ENCODE peak calls at places on chromosomes 12 and 14, in seven cellular contexts. N is head of caudate nucleus; T is CD4-positive, CD25-positive, alpha-beta regulatory T cell; R is astrocyte of the hippocampus; C is fibroblast of lung; Q is amniotic stem cell; A is foreskin keratinocyte. Z is an unnamed sample.

GRCh38 chr14:77582511-77582910 is 33.9 kb downstream of the SPTLC2 start:
- DNase-seq in N (peak), T (no peak), R (no peak), C (no peak), Q (no peak), A (no peak), Z (peak)

GRCh38 chr14:94601961-94602391 is 10.2 kb upstream of the SERPINA3 start:
- DNase-seq in N (peak), T (no peak), R (peak), C (peak), Q (peak), A (peak), Z (peak)

GRCh38 chr12:92218394-92219077 is 72.9 kb upstream of the BTG1 start:
- DNase-seq in N (no peak), T (no peak), R (no peak), C (no peak), Q (no peak), A (no peak), Z (no peak)

GRCh38 chr14:63155511-63156189 is 48.6 kb upstream of the RHOJ start:
- DNase-seq in N (no peak), T (no peak), R (peak), C (peak), Q (peak), A (peak), Z (no peak)

GRCh38 chr12:28759334-28759733 is 389.7 kb upstream of the FAR2 start:
- DNase-seq in N (no peak), T (no peak), R (peak), C (peak), Q (no peak), A (peak), Z (peak)

GRCh38 chr12:72901685-72902084 is 629.5 kb downstream of the TRHDE start:
- DNase-seq in N (no peak), T (no peak), R (no peak), C (no peak), Q (no peak), A (no peak), Z (no peak)

GRCh38 chr12:124191024-124191359 is 103.9 kb upstream of the RFLNA start:
- DNase-seq in N (no peak), T (no peak), R (no peak), C (no peak), Q (no peak), A (no peak), Z (no peak)

GRCh38 chr12:94235894-94236293 is 87.5 kb downstream of the PLXNC1 start:
- DNase-seq in N (no peak), T (no peak), R (no peak), C (no peak), Q (no peak), A (no peak), Z (no peak)

GRCh38 chr12:25689996-25690501 is 137.0 kb upstream of the LMNTD1 start:
- DNase-seq in N (no peak), T (no peak), R (peak), C (no peak), Q (no peak), A (peak), Z (peak)

GRCh38 chr14:98580131-98580678 is 691.8 kb downstream of the BCL11B start:
- DNase-seq in N (no peak), T (no peak), R (peak), C (no peak), Q (no peak), A (peak), Z (no peak)

GRCh38 chr12:124120718-124121117 is 147.7 kb downstream of the ZNF664 start:
- DNase-seq in N (no peak), T (no peak), R (no peak), C (no peak), Q (no peak), A (no peak), Z (no peak)

GRCh38 chr12:111430418-111431353 is 25.0 kb downstream of the SH2B3 start:
- DNase-seq in N (no peak), T (peak), R (no peak), C (no peak), Q (no peak), A (no peak), Z (no peak)

GRCh38 chr12:108689314-108690190 is 41.8 kb downstream of the CORO1C start:
- DNase-seq in N (peak), T (no peak), R (peak), C (peak), Q (no peak), A (no peak), Z (no peak)

GRCh38 chr12:23464241-23464812 is 485.1 kb downstream of the SOX5 start:
- DNase-seq in N (no peak), T (no peak), R (no peak), C (no peak), Q (no peak), A (no peak), Z (no peak)

GRCh38 chr14:21083565-21084325 is 13.6 kb downstream of the ARHGEF40 start:
- DNase-seq in N (no peak), T (no peak), R (no peak), C (no peak), Q (no peak), A (no peak), Z (no peak)

GRCh38 chr14:101501858-101502615 is 59.3 kb upstream of the DIO3 start:
- DNase-seq in N (no peak), T (no peak), R (no peak), C (no peak), Q (no peak), A (no peak), Z (no peak)

GRCh38 chr14:41913398-41913797 is 306.7 kb downstream of the LRFN5 start:
- DNase-seq in N (no peak), T (no peak), R (no peak), C (no peak), Q (no peak), A (no peak), Z (no peak)

GRCh38 chr12:20214286-20214685 is 154.1 kb upstream of the PDE3A start:
- DNase-seq in N (no peak), T (no peak), R (peak), C (peak), Q (no peak), A (no peak), Z (no peak)

GRCh38 chr12:124434364-124434763 is 133.0 kb downstream of the NCOR2 start:
- DNase-seq in N (no peak), T (no peak), R (no peak), C (no peak), Q (no peak), A (no peak), Z (no peak)

GRCh38 chr14:72961579-72962335 is 35.5 kb downstream of the DCAF4 start:
- DNase-seq in N (no peak), T (no peak), R (peak), C (no peak), Q (no peak), A (peak), Z (no peak)

GRCh38 chr14:39203659-39204606 is 28.9 kb downstream of the PNN start:
- DNase-seq in N (no peak), T (no peak), R (no peak), C (no peak), Q (no peak), A (peak), Z (no peak)

GRCh38 chr12:104090685-104091084 is 26.4 kb downstream of the HCFC2 start:
- DNase-seq in N (no peak), T (no peak), R (no peak), C (no peak), Q (no peak), A (no peak), Z (no peak)

GRCh38 chr14:46964378-46964777 is 312.8 kb upstream of the RPL10L start:
- DNase-seq in N (no peak), T (no peak), R (no peak), C (no peak), Q (no peak), A (no peak), Z (no peak)

GRCh38 chr12:4450551-4451112 is 5.0 kb upstream of the FGF6 start:
- DNase-seq in N (no peak), T (no peak), R (peak), C (no peak), Q (no peak), A (no peak), Z (no peak)

GRCh38 chr12:1581973-1582708 is 12.2 kb downstream of the FBXL14 start:
- DNase-seq in N (no peak), T (no peak), R (no peak), C (peak), Q (no peak), A (no peak), Z (peak)

GRCh38 chr12:5554711-5555110 is 122.8 kb downstream of the NTF3 start:
- DNase-seq in N (no peak), T (no peak), R (peak), C (no peak), Q (peak), A (no peak), Z (no peak)